ENCODE peak calls at places on chromosomes 13 and 19, in five cellular contexts. C, T, Z, N and S are unnamed samples.

GRCh38 chr13:49615844-49616687 is 12.2 kb upstream of the ARL11 start:
- DNase-seq in C (no peak), T (no peak), Z (no peak), N (no peak), S (no peak)

GRCh38 chr19:19654441-19654840 is 9.0 kb downstream of the ATP13A1 start:
- DNase-seq in C (no peak), T (no peak), Z (no peak), N (no peak), S (no peak)

GRCh38 chr19:18975011-18975410 is 34.0 kb upstream of the HOMER3 start:
- DNase-seq in C (peak; percentile 84), T (no peak), Z (no peak), N (no peak), S (no peak)

GRCh38 chr13:51785592-51786424 is 18.2 kb downstream of the DHRS12 start:
- DNase-seq in C (peak; percentile 34), T (no peak), Z (peak; percentile 75), N (peak; percentile 75), S (peak; percentile 68)

GRCh38 chr19:2188708-2189385 is 25.1 kb downstream of the DOT1L start:
- DNase-seq in C (no peak), T (no peak), Z (no peak), N (no peak), S (no peak)

GRCh38 chr19:44876930-44877530 is 14.0 kb upstream of the TOMM40 start:
- DNase-seq in C (no peak), T (peak; percentile 9), Z (no peak), N (no peak), S (no peak)

GRCh38 chr19:50419022-50419579 is 363 bp downstream of the SPIB start:
- DNase-seq in C (no peak), T (no peak), Z (no peak), N (no peak), S (no peak)

GRCh38 chr19:39677931-39678889 is 22.5 kb downstream of the LGALS16 start:
- DNase-seq in C (peak; percentile 56), T (no peak), Z (no peak), N (no peak), S (no peak)

GRCh38 chr19:5719274-5719960 is 529 bp downstream of the LONP1 start:
- DNase-seq in C (peak; percentile 36), T (no peak), Z (peak; percentile 7), N (no peak), S (peak; percentile 40)

GRCh38 chr19:15379083-15379995 is at the start of gene AKAP8:
- DNase-seq in C (peak; percentile 99), T (peak; percentile 95), Z (peak; percentile 97), N (peak; percentile 99), S (peak; percentile 99)

GRCh38 chr13:20461860-20462532 is 63.7 kb downstream of the CRYL1 start:
- DNase-seq in C (no peak), T (no peak), Z (no peak), N (no peak), S (no peak)

GRCh38 chr19:5954293-5954692 is 23.6 kb downstream of the RANBP3 start:
- DNase-seq in C (no peak), T (no peak), Z (no peak), N (no peak), S (no peak)

GRCh38 chr13:23991119-23991518 is 93.8 kb upstream of the C1QTNF9B start:
- DNase-seq in C (no peak), T (no peak), Z (no peak), N (no peak), S (no peak)

GRCh38 chr19:35585844-35586243 is at the start of gene PMIS2:
- DNase-seq in C (no peak), T (no peak), Z (no peak), N (no peak), S (peak; percentile 38)

GRCh38 chr13:34847751-34848150 is 94.3 kb upstream of the NBEA start:
- DNase-seq in C (no peak), T (no peak), Z (no peak), N (no peak), S (no peak)

GRCh38 chr19:29421186-29421525 is 104.6 kb upstream of the VSTM2B start:
- DNase-seq in C (no peak), T (no peak), Z (no peak), N (no peak), S (no peak)

GRCh38 chr19:289651-290538 is 1.3 kb downstream of the PLPP2 start:
- DNase-seq in C (no peak), T (peak; percentile 33), Z (peak; percentile 51), N (no peak), S (no peak)

GRCh38 chr19:50974702-50975555 is 5.5 kb upstream of the KLK6 start:
- DNase-seq in C (no peak), T (no peak), Z (no peak), N (no peak), S (peak; percentile 34)

GRCh38 chr19:47660435-47660832 is 51.5 kb downstream of the BICRA start:
- DNase-seq in C (no peak), T (no peak), Z (no peak), N (no peak), S (no peak)

GRCh38 chr19:38891791-38892190 is 7.6 kb downstream of the SIRT2 start:
- DNase-seq in C (no peak), T (no peak), Z (no peak), N (no peak), S (no peak)

GRCh38 chr19:18171605-18172327 is 1.8 kb upstream of the IFI30 start:
- DNase-seq in C (no peak), T (no peak), Z (no peak), N (no peak), S (no peak)

GRCh38 chr13:30864352-30865130 is 41.5 kb upstream of the MEDAG start:
- DNase-seq in C (no peak), T (no peak), Z (no peak), N (no peak), S (peak; percentile 18)

GRCh38 chr19:38079926-38080380 is 144.1 kb downstream of the DPF1 start:
- DNase-seq in C (peak; percentile 89), T (no peak), Z (no peak), N (no peak), S (no peak)

GRCh38 chr19:2111425-2111824 is 14.7 kb downstream of the IZUMO4 start:
- DNase-seq in C (no peak), T (no peak), Z (no peak), N (no peak), S (no peak)

GRCh38 chr13:101406787-101407186 is 9.5 kb downstream of the NALCN start:
- DNase-seq in C (no peak), T (no peak), Z (no peak), N (no peak), S (no peak)

GRCh38 chr13:57644106-57644505 is 12.6 kb downstream of the PCDH17 start:
- DNase-seq in C (no peak), T (no peak), Z (no peak), N (no peak), S (no peak)

GRCh38 chr13:75482070-75482819 is at the start of gene TBC1D4:
- DNase-seq in C (peak; percentile 80), T (peak; percentile 30), Z (peak; percentile 83), N (peak; percentile 89), S (peak; percentile 97)